ENCODE peak calls at places on chromosome 7, in eight cellular contexts. One of them, this sample, is unnamed.

GRCh38 chr7:157136372-157136771 is 2.4 kb upstream of the UBE3C start:
- DNase-seq in RCC 7860: peak
- DNase-seq in epithelial cell of esophagus: peak
- DNase-seq in HTR-8/SVneo: peak
- DNase-seq in NCI-H1105 treated with DMSO at 0.1 percent for 48 hours: peak
- DNase-seq in fibroblast of lung: peak
- DNase-seq in fibroblast of pulmonary artery: peak
- DNase-seq in aorta: no peak
- DNase-seq in this sample: no peak

GRCh38 chr7:44489955-44490350 is 505 bp downstream of the NUDCD3 start:
- DNase-seq in RCC 7860: no peak
- DNase-seq in epithelial cell of esophagus: peak
- DNase-seq in HTR-8/SVneo: no peak
- DNase-seq in NCI-H1105 treated with DMSO at 0.1 percent for 48 hours: peak
- DNase-seq in fibroblast of lung: peak
- DNase-seq in fibroblast of pulmonary artery: peak
- DNase-seq in aorta: peak
- DNase-seq in this sample: peak

GRCh38 chr7:29397398-29397797 is 166.2 kb upstream of the PRR15 start:
- DNase-seq in RCC 7860: no peak
- DNase-seq in epithelial cell of esophagus: no peak
- DNase-seq in HTR-8/SVneo: no peak
- DNase-seq in NCI-H1105 treated with DMSO at 0.1 percent for 48 hours: no peak
- DNase-seq in fibroblast of lung: no peak
- DNase-seq in fibroblast of pulmonary artery: no peak
- DNase-seq in aorta: no peak
- DNase-seq in this sample: no peak

GRCh38 chr7:1738956-1739355 is 68.9 kb downstream of the ELFN1 start:
- DNase-seq in RCC 7860: no peak
- DNase-seq in epithelial cell of esophagus: no peak
- DNase-seq in HTR-8/SVneo: no peak
- DNase-seq in NCI-H1105 treated with DMSO at 0.1 percent for 48 hours: no peak
- DNase-seq in fibroblast of lung: no peak
- DNase-seq in fibroblast of pulmonary artery: no peak
- DNase-seq in aorta: no peak
- DNase-seq in this sample: no peak

GRCh38 chr7:37081436-37081835 is 357.1 kb upstream of the AOAH start:
- DNase-seq in RCC 7860: no peak
- DNase-seq in epithelial cell of esophagus: peak
- DNase-seq in HTR-8/SVneo: no peak
- DNase-seq in NCI-H1105 treated with DMSO at 0.1 percent for 48 hours: peak
- DNase-seq in fibroblast of lung: no peak
- DNase-seq in fibroblast of pulmonary artery: peak
- DNase-seq in aorta: no peak
- DNase-seq in this sample: peak

GRCh38 chr7:101507791-101508252 is 121.3 kb downstream of the MYL10 start:
- DNase-seq in RCC 7860: peak
- DNase-seq in epithelial cell of esophagus: peak
- DNase-seq in HTR-8/SVneo: peak
- DNase-seq in NCI-H1105 treated with DMSO at 0.1 percent for 48 hours: peak
- DNase-seq in fibroblast of lung: peak
- DNase-seq in fibroblast of pulmonary artery: peak
- DNase-seq in aorta: no peak
- DNase-seq in this sample: no peak

GRCh38 chr7:18019562-18019961 is 8.1 kb downstream of the PRPS1L1 start:
- DNase-seq in RCC 7860: peak
- DNase-seq in epithelial cell of esophagus: peak
- DNase-seq in HTR-8/SVneo: peak
- DNase-seq in NCI-H1105 treated with DMSO at 0.1 percent for 48 hours: no peak
- DNase-seq in fibroblast of lung: peak
- DNase-seq in fibroblast of pulmonary artery: peak
- DNase-seq in aorta: no peak
- DNase-seq in this sample: no peak

GRCh38 chr7:98569606-98570337 is 47.3 kb upstream of the NPTX2 start:
- DNase-seq in RCC 7860: no peak
- DNase-seq in epithelial cell of esophagus: no peak
- DNase-seq in HTR-8/SVneo: no peak
- DNase-seq in NCI-H1105 treated with DMSO at 0.1 percent for 48 hours: no peak
- DNase-seq in fibroblast of lung: no peak
- DNase-seq in fibroblast of pulmonary artery: peak
- DNase-seq in aorta: no peak
- DNase-seq in this sample: no peak

GRCh38 chr7:12771378-12771877 is 84.0 kb downstream of the ARL4A start:
- DNase-seq in RCC 7860: no peak
- DNase-seq in epithelial cell of esophagus: peak
- DNase-seq in HTR-8/SVneo: peak
- DNase-seq in NCI-H1105 treated with DMSO at 0.1 percent for 48 hours: peak
- DNase-seq in fibroblast of lung: peak
- DNase-seq in fibroblast of pulmonary artery: peak
- DNase-seq in aorta: peak
- DNase-seq in this sample: no peak

GRCh38 chr7:29806131-29806792 is at the start of gene WIPF3:
- DNase-seq in RCC 7860: no peak
- DNase-seq in epithelial cell of esophagus: peak
- DNase-seq in HTR-8/SVneo: no peak
- DNase-seq in NCI-H1105 treated with DMSO at 0.1 percent for 48 hours: peak
- DNase-seq in fibroblast of lung: no peak
- DNase-seq in fibroblast of pulmonary artery: no peak
- DNase-seq in aorta: peak
- DNase-seq in this sample: no peak

GRCh38 chr7:96962221-96962620 is 43.1 kb upstream of the DLX6 start:
- DNase-seq in RCC 7860: peak
- DNase-seq in epithelial cell of esophagus: no peak
- DNase-seq in HTR-8/SVneo: no peak
- DNase-seq in NCI-H1105 treated with DMSO at 0.1 percent for 48 hours: no peak
- DNase-seq in fibroblast of lung: no peak
- DNase-seq in fibroblast of pulmonary artery: no peak
- DNase-seq in aorta: peak
- DNase-seq in this sample: no peak

GRCh38 chr7:94414481-94414880 is 19.8 kb downstream of the COL1A2 start:
- DNase-seq in RCC 7860: no peak
- DNase-seq in epithelial cell of esophagus: no peak
- DNase-seq in HTR-8/SVneo: no peak
- DNase-seq in NCI-H1105 treated with DMSO at 0.1 percent for 48 hours: no peak
- DNase-seq in fibroblast of lung: peak
- DNase-seq in fibroblast of pulmonary artery: no peak
- DNase-seq in aorta: no peak
- DNase-seq in this sample: no peak